ENCODE peak calls at places on chromosomes 3 and 15, in eight cellular contexts. F is AG04450, K is mesendoderm, M is ascending aorta, I is fibroblast of lung, R is stomach, E is upper lobe of right lung, H is NT2/D1. A is an unnamed sample.

GRCh38 chr3:55060921-55061555 is 133.2 kb upstream of the LRTM1 start:
- DNase-seq in F (no peak), K (no peak), M (no peak), I (peak; percentile 21), R (no peak), E (no peak), H (peak; percentile 16), A (no peak)

GRCh38 chr15:45641374-45641778 is 6.5 kb downstream of the SQOR start:
- DNase-seq in F (peak; percentile 90), K (no peak), M (peak; percentile 75), I (peak; percentile 72), R (peak; percentile 62), E (no peak), H (no peak), A (no peak)

GRCh38 chr15:56445746-56446145 is 19.2 kb downstream of the MNS1 start:
- DNase-seq in F (no peak), K (no peak), M (no peak), I (no peak), R (no peak), E (no peak), H (no peak), A (no peak)

GRCh38 chr15:92020207-92020606 is 166.7 kb downstream of the SLCO3A1 start:
- DNase-seq in F (no peak), K (no peak), M (no peak), I (peak; percentile 49), R (no peak), E (no peak), H (no peak), A (no peak)

GRCh38 chr3:46675843-46676567 is 17.5 kb downstream of the ALS2CL start:
- DNase-seq in F (no peak), K (no peak), M (no peak), I (no peak), R (no peak), E (peak; percentile 52), H (no peak), A (no peak)

GRCh38 chr15:68798695-68799094 is 22.0 kb downstream of the ANP32A start:
- DNase-seq in F (no peak), K (no peak), M (no peak), I (no peak), R (no peak), E (no peak), H (no peak), A (no peak)

GRCh38 chr15:43376017-43376705 is 5.3 kb downstream of the TUBGCP4 start:
- DNase-seq in F (no peak), K (peak; percentile 46), M (no peak), I (peak; percentile 17), R (no peak), E (no peak), H (no peak), A (peak; percentile 64)

GRCh38 chr3:66812126-66812525 is 186.0 kb upstream of the KBTBD8 start:
- DNase-seq in F (no peak), K (no peak), M (no peak), I (peak; percentile 70), R (no peak), E (no peak), H (no peak), A (no peak)

GRCh38 chr3:138694287-138695007 is 85.9 kb downstream of the FAIM start:
- DNase-seq in F (peak; percentile 91), K (peak; percentile 22), M (no peak), I (peak; percentile 99), R (no peak), E (no peak), H (no peak), A (no peak)

GRCh38 chr3:58963928-58964497 is 85.8 kb downstream of the CFAP20DC start:
- DNase-seq in F (no peak), K (no peak), M (no peak), I (peak; percentile 6), R (no peak), E (no peak), H (no peak), A (no peak)

GRCh38 chr15:57570994-57571393 is 20.7 kb upstream of the MYZAP start:
- DNase-seq in F (no peak), K (no peak), M (no peak), I (peak; percentile 62), R (no peak), E (no peak), H (no peak), A (no peak)

GRCh38 chr3:113660901-113661300 is 35.5 kb downstream of the USF3 start:
- DNase-seq in F (peak; percentile 65), K (no peak), M (no peak), I (peak; percentile 59), R (no peak), E (no peak), H (no peak), A (no peak)

GRCh38 chr3:195441476-195441970 is 1.3 kb downstream of the ACAP2 start:
- DNase-seq in F (no peak), K (no peak), M (no peak), I (no peak), R (no peak), E (no peak), H (no peak), A (no peak)

GRCh38 chr3:23480324-23480704 is 277.2 kb downstream of the UBE2E2 start:
- DNase-seq in F (no peak), K (no peak), M (no peak), I (no peak), R (no peak), E (no peak), H (no peak), A (no peak)

GRCh38 chr3:112688085-112688769 is 47.3 kb upstream of the CCDC80 start:
- DNase-seq in F (no peak), K (no peak), M (no peak), I (peak; percentile 39), R (no peak), E (no peak), H (no peak), A (no peak)

GRCh38 chr3:182637350-182638197 is 155.7 kb upstream of the ATP11B start:
- DNase-seq in F (no peak), K (no peak), M (no peak), I (no peak), R (no peak), E (no peak), H (no peak), A (no peak)

GRCh38 chr3:64222501-64222900 is 2.8 kb downstream of the PRICKLE2 start:
- DNase-seq in F (no peak), K (no peak), M (no peak), I (no peak), R (no peak), E (no peak), H (no peak), A (no peak)
- H3K27me3 ChIP-seq in F (no peaks in the 10 kb centered on the region), K (no peaks in the 10 kb centered on the region), M (no peaks in the 10 kb centered on the region), I (no peaks in the 10 kb centered on the region), R (no peaks in the 10 kb centered on the region), E (no peaks in the 10 kb centered on the region), H (no peaks in the 10 kb centered on the region), A (no peaks in the 10 kb centered on the region)

GRCh38 chr3:194396561-194396896 is 2.5 kb downstream of the GP5 start:
- DNase-seq in F (no peak), K (no peak), M (no peak), I (no peak), R (no peak), E (peak; percentile 59), H (no peak), A (no peak)

GRCh38 chr3:194397757-194398312 is 1.2 kb downstream of the GP5 start:
- DNase-seq in F (no peak), K (no peak), M (no peak), I (peak; percentile 55), R (no peak), E (peak; percentile 61), H (no peak), A (peak; percentile 36)

GRCh38 chr3:194395201-194395600 is 3.9 kb downstream of the GP5 start:
- DNase-seq in F (no peak), K (no peak), M (no peak), I (no peak), R (no peak), E (no peak), H (no peak), A (no peak)

GRCh38 chr3:194396897-194397756 is 1.9 kb downstream of the GP5 start:
- DNase-seq in F (no peak), K (no peak), M (no peak), I (peak; percentile 51), R (no peak), E (peak; percentile 67), H (no peak), A (no peak)

DNA sequence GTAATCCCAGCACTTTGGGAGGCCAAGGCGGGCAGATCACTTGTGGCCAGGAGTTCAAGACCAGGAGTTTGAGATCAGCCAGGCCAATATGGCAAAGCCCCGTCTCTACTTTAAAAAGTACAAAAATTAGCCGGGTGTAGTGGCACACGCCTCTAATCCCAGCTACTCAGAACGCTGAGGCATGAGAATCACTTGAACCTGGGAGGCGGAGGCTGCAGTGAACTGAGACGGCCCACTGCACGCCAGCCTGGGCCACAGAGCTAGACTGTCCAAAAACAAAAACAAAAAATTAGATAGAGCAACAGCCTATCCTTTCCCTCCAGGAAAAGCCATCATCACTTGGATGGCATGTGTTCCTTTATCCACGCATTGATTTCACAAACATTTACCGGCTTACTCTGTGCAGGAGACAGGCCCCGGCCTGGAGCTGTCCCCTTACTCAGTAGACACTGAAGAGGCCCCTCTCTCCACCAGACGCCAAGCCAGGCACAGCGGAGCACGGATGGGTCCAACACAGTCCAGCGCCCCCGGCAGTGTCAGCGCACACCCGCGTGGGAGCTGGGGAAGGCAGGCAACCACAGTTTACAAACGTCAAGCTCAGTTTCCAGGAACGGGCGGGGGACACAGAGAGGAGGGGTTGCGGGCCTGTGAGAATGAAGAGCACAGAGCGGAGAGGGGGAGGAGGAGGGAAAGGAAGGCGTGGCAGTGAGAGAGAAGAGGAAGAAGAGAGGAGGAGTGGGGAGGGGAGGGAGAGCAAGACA is 3.1 kb downstream of the GP5 start:
- DNase-seq in F (no peak), K (peak; percentile 68), M (no peak), I (no peak), R (no peak), E (peak; percentile 65), H (no peak), A (no peak)
- H3K27me3 ChIP-seq in F (peaks cover 23% of the 10 kb centered on the region), K (peaks cover 7% of the 10 kb centered on the region), M (peaks cover 8% of the 10 kb centered on the region), I (peaks cover 21% of the 10 kb centered on the region), R (no peaks in the 10 kb centered on the region), E (peaks cover 44% of the 10 kb centered on the region), H (no peaks in the 10 kb centered on the region), A (no peaks in the 10 kb centered on the region)

DNA sequence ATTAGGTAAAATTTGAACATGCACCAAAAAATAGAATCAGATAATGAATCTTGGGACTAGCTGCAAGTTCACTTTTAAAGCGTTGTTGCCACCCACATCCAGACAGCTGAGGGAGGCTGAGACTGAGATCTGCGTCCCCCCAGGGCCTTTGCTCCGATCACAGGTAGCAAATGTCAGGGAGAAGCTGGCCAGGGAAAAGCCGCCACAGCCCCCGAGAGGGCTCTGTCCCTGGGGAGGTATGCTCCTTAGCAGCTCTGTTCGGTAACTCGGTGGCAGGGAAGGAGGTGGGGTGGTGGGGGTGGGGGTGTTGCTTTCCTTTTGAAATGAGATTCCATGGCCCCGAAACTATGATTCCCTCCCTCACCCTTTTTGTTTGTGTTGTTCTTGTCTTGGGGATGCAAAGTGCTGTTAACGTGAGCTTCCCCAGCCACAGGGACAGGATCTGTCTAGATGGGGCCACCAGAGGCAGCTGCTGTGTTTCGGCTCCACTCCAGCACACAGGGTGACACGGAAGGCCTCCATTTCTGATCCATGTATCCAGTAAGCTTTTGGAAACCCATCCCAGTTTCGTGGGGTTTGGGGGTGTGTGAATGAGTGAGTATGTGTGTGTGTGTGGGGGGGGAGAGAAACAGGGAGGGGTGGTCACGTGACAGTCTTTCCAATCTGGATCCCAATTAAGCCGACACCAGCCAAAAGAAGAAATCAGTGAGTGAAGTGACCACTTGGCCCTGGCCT is 1.1 kb upstream of the MINAR1 start:
- DNase-seq in F (no peak), K (peak; percentile 35), M (no peak), I (peak; percentile 15), R (no peak), E (no peak), H (no peak), A (peak; percentile 48)
- H3K27me3 ChIP-seq in F (peaks cover 36% of the 10 kb centered on the region), K (peaks cover 20% of the 10 kb centered on the region), M (no peaks in the 10 kb centered on the region), I (peaks cover 23% of the 10 kb centered on the region), R (peaks cover 18% of the 10 kb centered on the region), E (peaks cover 78% of the 10 kb centered on the region), H (peaks cover 82% of the 10 kb centered on the region), A (no peaks in the 10 kb centered on the region)

GRCh38 chr3:10960264-10960663 is 32.3 kb upstream of the SLC6A1 start:
- DNase-seq in F (no peak), K (no peak), M (no peak), I (no peak), R (no peak), E (no peak), H (no peak), A (no peak)
- H3K27me3 ChIP-seq in F (peaks cover 15% of the 10 kb centered on the region), K (no peaks in the 10 kb centered on the region), M (no peaks in the 10 kb centered on the region), I (no peaks in the 10 kb centered on the region), R (no peaks in the 10 kb centered on the region), E (no peaks in the 10 kb centered on the region), H (peaks cover 5% of the 10 kb centered on the region), A (no peaks in the 10 kb centered on the region)

A was measured in BE2C.